ENCODE peak calls at places on chromosome 13, in seven cellular contexts. K, H, P, Z, F, Y and X are unnamed samples.

GRCh38 chr13:23679214-23679613 is 109.0 kb downstream of the TNFRSF19 start:
- DNase-seq in K (peak; percentile 53), H (no peak), P (no peak), Z (peak; percentile 60), F (peak; percentile 30), Y (peak; percentile 80), X (no peak)

GRCh38 chr13:114035583-114036501 is 62.0 kb upstream of the C13orf46 start:
- DNase-seq in K (peak; percentile 40), H (no peak), P (no peak), Z (peak; percentile 41), F (no peak), Y (no peak), X (no peak)

GRCh38 chr13:21033866-21034601 is 27.4 kb downstream of the LATS2 start:
- DNase-seq in K (peak; percentile 42), H (no peak), P (no peak), Z (no peak), F (no peak), Y (peak; percentile 36), X (no peak)

GRCh38 chr13:39215971-39216370 is 177.7 kb downstream of the NHLRC3 start:
- DNase-seq in K (no peak), H (no peak), P (no peak), Z (no peak), F (no peak), Y (no peak), X (no peak)

GRCh38 chr13:114070098-114070799 is 62.2 kb downstream of the RASA3 start:
- DNase-seq in K (no peak), H (no peak), P (peak; percentile 32), Z (no peak), F (no peak), Y (no peak), X (no peak)

GRCh38 chr13:27374650-27375049 is 49.8 kb upstream of the GTF3A start:
- DNase-seq in K (peak; percentile 90), H (no peak), P (no peak), Z (peak; percentile 85), F (peak; percentile 79), Y (peak; percentile 85), X (peak; percentile 39)

GRCh38 chr13:113989585-113990300 is 15.9 kb upstream of the C13orf46 start:
- DNase-seq in K (no peak), H (no peak), P (peak; percentile 24), Z (no peak), F (no peak), Y (no peak), X (no peak)

GRCh38 chr13:79722885-79723445 is 242.0 kb downstream of the NDFIP2 start:
- DNase-seq in K (no peak), H (no peak), P (no peak), Z (no peak), F (no peak), Y (no peak), X (no peak)

GRCh38 chr13:49567501-49567900 is 17.9 kb downstream of the RCBTB1 start:
- DNase-seq in K (no peak), H (no peak), P (no peak), Z (no peak), F (no peak), Y (no peak), X (no peak)

GRCh38 chr13:80180745-80181144 is 160.2 kb downstream of the SPRY2 start:
- DNase-seq in K (no peak), H (no peak), P (no peak), Z (no peak), F (no peak), Y (no peak), X (no peak)

GRCh38 chr13:70253411-70253810 is 145.2 kb upstream of the KLHL1 start:
- DNase-seq in K (no peak), H (no peak), P (no peak), Z (no peak), F (no peak), Y (peak; percentile 82), X (no peak)

GRCh38 chr13:90233933-90234672 is 1113.4 kb upstream of the MIR17HG start:
- DNase-seq in K (peak; percentile 16), H (no peak), P (no peak), Z (no peak), F (no peak), Y (no peak), X (no peak)

GRCh38 chr13:68378294-68378693 is 1148.2 kb upstream of the PCDH9 start:
- DNase-seq in K (no peak), H (no peak), P (no peak), Z (no peak), F (no peak), Y (no peak), X (no peak)

DNA sequence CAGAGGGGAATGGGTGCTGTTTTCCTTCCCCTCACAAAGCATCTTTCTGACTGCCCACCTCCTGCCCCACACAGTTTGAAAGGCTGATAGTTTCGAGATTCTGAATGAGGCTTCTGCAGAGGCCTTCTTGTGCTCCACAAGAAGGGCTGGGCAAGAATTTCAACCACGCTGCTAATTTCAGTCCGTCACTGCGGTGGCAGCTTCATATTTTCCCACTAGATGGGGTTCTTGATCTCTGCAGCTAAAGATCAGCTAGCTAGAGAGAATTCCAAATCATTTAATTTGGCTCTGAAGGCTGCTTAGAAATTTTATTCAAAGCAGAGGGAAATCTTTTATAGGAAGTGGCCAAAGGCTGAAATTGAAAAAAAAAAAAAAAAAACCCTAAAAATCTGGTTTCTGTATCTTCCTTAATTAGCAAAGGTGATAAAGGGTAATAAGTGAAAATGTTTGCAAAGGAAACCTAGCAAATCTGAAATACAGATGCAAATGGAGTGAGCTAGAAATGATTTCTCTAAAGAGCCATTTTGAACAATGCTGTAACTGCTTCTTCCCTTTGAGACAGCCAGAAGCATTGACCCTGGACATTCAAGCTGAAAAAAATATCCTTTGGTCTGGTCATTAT is 38.0 kb upstream of the C13orf42 start:
- DNase-seq in K (peak; percentile 60), H (peak; percentile 57), P (no peak), Z (peak; percentile 68), F (peak; percentile 26), Y (peak; percentile 50), X (no peak)
- TF ChIP-seq CTCF in K (peak; percentile 74), H (peak; percentile 76), P (peak; percentile 71), Z (peak; percentile 69), F (peak; percentile 57), Y (peak; percentile 75), X (no peak)

DNA sequence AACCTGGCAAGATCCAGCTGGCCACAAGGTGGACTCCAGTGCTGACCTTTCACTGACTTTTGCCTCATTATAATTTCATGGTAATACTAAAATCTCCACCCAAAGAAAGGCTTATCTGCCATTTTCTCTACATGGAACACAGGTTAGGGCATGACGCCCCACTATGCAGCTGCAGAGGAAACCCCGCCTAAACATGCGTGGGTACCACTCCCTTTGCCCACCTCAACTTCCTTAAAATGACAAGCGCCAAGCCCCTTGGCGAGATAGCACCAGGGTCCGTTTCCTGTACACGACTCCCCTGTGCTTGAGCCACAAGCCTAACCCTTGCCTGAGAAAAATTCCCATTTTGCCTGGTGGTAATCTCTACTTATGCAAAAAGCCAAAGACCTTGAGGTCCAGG is 36.0 kb upstream of the PABPC3 start:
- DNase-seq in K (no peak), H (no peak), P (no peak), Z (no peak), F (no peak), Y (no peak), X (no peak)
- TF ChIP-seq CTCF in K (no peak), H (no peak), P (no peak), Z (no peak), F (no peak), Y (no peak), X (no peak)

GRCh38 chr13:43114504-43114903 is 91.1 kb downstream of the DNAJC15 start:
- DNase-seq in K (no peak), H (no peak), P (no peak), Z (no peak), F (no peak), Y (no peak), X (no peak)

GRCh38 chr13:43119206-43119605 is 95.8 kb downstream of the DNAJC15 start:
- DNase-seq in K (no peak), H (no peak), P (no peak), Z (no peak), F (no peak), Y (no peak), X (no peak)

GRCh38 chr13:43113603-43114002 is 90.2 kb downstream of the DNAJC15 start:
- DNase-seq in K (no peak), H (no peak), P (no peak), Z (peak; percentile 28), F (no peak), Y (no peak), X (no peak)

GRCh38 chr13:43111887-43112400 is 88.6 kb downstream of the DNAJC15 start:
- DNase-seq in K (no peak), H (no peak), P (no peak), Z (no peak), F (no peak), Y (no peak), X (no peak)

DNA sequence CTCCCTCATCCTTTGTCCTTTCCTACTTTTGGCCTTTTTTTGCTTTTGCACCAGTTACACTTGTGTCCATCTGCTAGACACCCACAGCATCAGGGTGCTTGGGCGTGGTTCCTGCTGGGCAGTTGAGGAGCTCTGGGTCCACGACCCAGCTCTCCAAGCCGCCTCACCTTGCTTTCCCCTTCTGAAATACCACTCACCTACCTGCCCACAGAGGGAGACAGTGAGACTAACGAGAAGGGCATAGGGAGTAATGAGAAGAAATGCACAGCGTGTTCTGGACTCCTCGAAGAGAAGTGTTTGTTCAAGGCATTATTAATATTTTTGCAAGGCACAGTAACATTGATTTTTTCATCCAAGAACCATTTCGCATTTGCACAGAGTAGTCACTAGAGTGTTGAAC is 92.9 kb downstream of the DNAJC15 start:
- DNase-seq in K (no peak), H (no peak), P (no peak), Z (no peak), F (no peak), Y (no peak), X (no peak)
- TF ChIP-seq CTCF in K (no peak), H (no peak), P (no peak), Z (no peak), F (no peak), Y (peak; percentile 12), X (no peak)

GRCh38 chr13:95484052-95484451 is 68.5 kb upstream of the CLDN10 start:
- DNase-seq in K (no peak), H (no peak), P (no peak), Z (no peak), F (no peak), Y (no peak), X (no peak)

GRCh38 chr13:95485518-95486144 is 66.9 kb upstream of the CLDN10 start:
- DNase-seq in K (no peak), H (no peak), P (no peak), Z (no peak), F (no peak), Y (peak; percentile 90), X (no peak)

GRCh38 chr13:95481051-95481775 is 71.3 kb upstream of the CLDN10 start:
- DNase-seq in K (peak; percentile 44), H (no peak), P (no peak), Z (peak; percentile 31), F (no peak), Y (peak; percentile 25), X (no peak)

GRCh38 chr13:95480131-95480545 is 72.4 kb upstream of the CLDN10 start:
- DNase-seq in K (peak; percentile 7), H (no peak), P (no peak), Z (no peak), F (no peak), Y (no peak), X (no peak)

DNA sequence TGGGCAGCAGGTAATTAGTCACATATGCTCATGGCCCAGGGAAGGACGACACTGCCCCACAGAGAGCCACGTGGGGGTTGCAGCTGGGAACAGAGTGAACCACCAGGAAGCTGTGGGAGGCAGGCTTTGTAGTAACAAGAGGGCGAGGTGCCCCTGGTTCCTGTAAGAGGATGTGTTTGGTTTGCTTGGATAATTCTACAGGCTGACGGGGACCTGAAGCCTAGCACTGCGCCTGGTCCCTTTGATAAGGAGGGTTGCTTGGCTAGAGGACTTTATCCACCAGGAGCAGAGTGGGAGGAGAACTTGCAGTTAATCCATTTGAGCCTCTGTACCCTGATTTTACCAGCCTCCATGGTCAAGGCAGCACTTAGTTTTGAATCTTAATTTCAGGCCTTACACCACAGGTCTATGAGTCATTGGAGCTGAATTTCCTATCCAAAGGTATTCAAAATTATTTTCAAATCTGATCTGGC is 67.4 kb upstream of the CLDN10 start:
- DNase-seq in K (peak; percentile 21), H (no peak), P (no peak), Z (peak; percentile 30), F (peak; percentile 38), Y (peak; percentile 60), X (no peak)
- TF ChIP-seq CTCF in K (peak; percentile 6), H (no peak), P (no peak), Z (no peak), F (no peak), Y (no peak), X (no peak)